ENCODE peak calls at places on chromosomes 11 and 22, in four cellular contexts. X is HuH-7.5; I is head of caudate nucleus; P is stimulated activated CD4-positive, alpha-beta T cell treated with anti-CD3 and anti-CD28 coated beads, Interleukin-4, amount 100 ng/mL, for 4 hours. F is an unnamed sample.
A peak's percentile ranks its signal among the peaks of the same experiment; 100 is the strongest.

GRCh38 chr11:69837791-69838190 is 18.6 kb upstream of the FGF3 start:
- DNase-seq in I (peak; percentile 3), P (no peak), X (no peak), F (no peak)

GRCh38 chr22:37127350-37127878 is 17.9 kb upstream of the TMPRSS6 start:
- DNase-seq in X (no peak), I (no peak), P (no peak), F (no peak)

GRCh38 chr11:1157645-1158591 is at the start of gene MUC5AC:
- DNase-seq in I (no peak), X (no peak), P (no peak), F (no peak)

GRCh38 chr22:37775785-37776638 is 31.7 kb upstream of the GCAT start:
- DNase-seq in X (no peak), I (no peak), P (no peak), F (no peak)

GRCh38 chr11:406796-407650 is 7.8 kb downstream of the SIGIRR start:
- DNase-seq in X (peak; percentile 81), P (peak; percentile 88), I (peak; percentile 62), F (peak; percentile 63)

GRCh38 chr11:76744186-76745058 is 38.7 kb upstream of the TSKU start:
- DNase-seq in X (no peak), P (no peak), I (no peak), F (no peak)

GRCh38 chr11:73177380-73178091 is 35.4 kb upstream of the FCHSD2 start:
- DNase-seq in I (peak; percentile 59), P (no peak), X (no peak), F (no peak)

GRCh38 chr11:74838188-74838587 is 89.5 kb downstream of the RNF169 start:
- DNase-seq in P (no peak), I (no peak), X (no peak), F (no peak)

GRCh38 chr11:99066609-99067008 is 45.9 kb downstream of the CNTN5 start:
- DNase-seq in I (no peak), P (no peak), X (no peak), F (no peak)